ENCODE peak calls at places on chromosomes 7 and 10, in eight cellular contexts. R is K562, D is GM12878, H is A549, U is HepG2, C is HCT116, N is Panc1, P is SK-N-SH. I is an unnamed sample. For H3K4me1, the result is how much of the 10 kb centered on the place peaks cover.

GRCh38 chr7:140696024-140696678 is 357 bp upstream of the NDUFB2 start:
- DNase-seq in U (peak), H (no peak), N (no peak), C (peak), D (no peak), R (peak), P (peak), I (peak)

GRCh38 chr7:22849158-22849557 is 26.5 kb upstream of the TOMM7 start:
- DNase-seq in P (no peak), U (no peak), R (no peak), C (no peak), D (no peak), N (no peak), H (no peak), I (no peak)

GRCh38 chr10:91335147-91335546 is 75.0 kb upstream of the HECTD2 start:
- DNase-seq in D (no peak), C (peak), U (no peak), N (no peak), P (no peak), R (no peak), H (peak), I (peak)

GRCh38 chr10:76509501-76509900 is 1078.1 kb downstream of the LRMDA start:
- DNase-seq in C (no peak), P (no peak), D (no peak), U (no peak), R (no peak), N (no peak), H (no peak), I (peak)

GRCh38 chr7:22810843-22811242 is 11.8 kb downstream of the TOMM7 start:
- DNase-seq in R (no peak), C (no peak), H (no peak), U (no peak), N (no peak), P (no peak), D (no peak), I (peak)

GRCh38 chr7:117645456-117646181 is 165.8 kb downstream of the CFTR start:
- DNase-seq in R (no peak), U (no peak), C (no peak), P (no peak), D (no peak), N (no peak), H (peak), I (no peak)

GRCh38 chr10:129063212-129063611 is 403.8 kb upstream of the MGMT start:
- DNase-seq in U (no peak), H (no peak), C (no peak), N (no peak), R (no peak), D (no peak), P (no peak), I (no peak)

GRCh38 chr10:94038024-94038423 is 44.3 kb downstream of the PLCE1 start:
- DNase-seq in U (no peak), P (no peak), C (no peak), R (no peak), N (no peak), H (peak), D (no peak), I (peak)

GRCh38 chr10:17257466-17258321 is 29.7 kb downstream of the VIM start:
- DNase-seq in U (peak), H (peak), P (peak), R (peak), N (no peak), D (peak), C (peak), I (peak)

GRCh38 chr7:65251851-65252620 is 121.6 kb upstream of the ZNF92 start:
- DNase-seq in C (peak), U (peak), H (peak), N (no peak), R (peak), P (peak), D (peak), I (peak)

GRCh38 chr10:77084431-77085144 is 553.0 kb downstream of the KCNMA1 start:
- DNase-seq in U (no peak), H (no peak), N (no peak), P (no peak), D (no peak), R (no peak), C (no peak), I (no peak)

GRCh38 chr7:100556541-100556940 is 17.2 kb downstream of the SAP25 start:
- DNase-seq in D (no peak), U (no peak), C (no peak), H (no peak), P (no peak), R (no peak), N (no peak), I (no peak)

GRCh38 chr7:420142-421055 is 99.2 kb downstream of the PDGFA start:
- DNase-seq in U (no peak), D (no peak), P (no peak), N (no peak), R (no peak), H (no peak), C (no peak), I (no peak)

GRCh38 chr7:99393363-99394187 is 14.8 kb downstream of the PDAP1 start:
- DNase-seq in U (no peak), R (peak), P (peak), D (no peak), H (no peak), N (no peak), C (no peak), I (peak)

GRCh38 chr10:13961096-13961495 is 369.6 kb downstream of the FRMD4A start:
- DNase-seq in D (no peak), R (no peak), C (no peak), P (no peak), H (no peak), N (no peak), U (no peak), I (no peak)

GRCh38 chr10:13701157-13701919 is 114.6 kb downstream of the PRPF18 start:
- DNase-seq in P (no peak), R (no peak), D (no peak), H (no peak), U (no peak), N (no peak), C (no peak), I (no peak)

GRCh38 chr7:113912881-113913280 is 5.9 kb downstream of the PPP1R3A start:
- DNase-seq in U (no peak), D (no peak), H (no peak), R (no peak), P (no peak), N (no peak), C (no peak), I (no peak)

GRCh38 chr10:52779541-52780390 is 7.2 kb upstream of the MBL2 start:
- DNase-seq in C (peak), D (no peak), N (peak), R (peak), P (peak), U (peak), H (peak), I (peak)

GRCh38 chr7:73520673-73521635 is 1.1 kb downstream of the BAZ1B start:
- DNase-seq in N (no peak), P (peak), U (no peak), R (no peak), D (no peak), C (no peak), H (peak), I (peak)

GRCh38 chr10:71234017-71234894 is 21.9 kb downstream of the UNC5B start:
- DNase-seq in U (no peak), P (no peak), R (no peak), D (no peak), N (no peak), C (no peak), H (no peak), I (no peak)

GRCh38 chr10:97759981-97760345 is 11.8 kb downstream of the SFRP5 start:
- DNase-seq in D (no peak), C (no peak), H (no peak), R (no peak), P (no peak), N (no peak), U (no peak), I (no peak)

GRCh38 chr7:102985176-102985783 is 72.5 kb downstream of the LRRC17 start:
- DNase-seq in U (no peak), N (no peak), D (no peak), H (no peak), R (no peak), C (no peak), P (no peak), I (no peak)

GRCh38 chr7:3588341-3588740 is 287.3 kb downstream of the SDK1 start:
- DNase-seq in N (no peak), D (no peak), C (no peak), H (no peak), R (no peak), U (no peak), P (no peak), I (no peak)

GRCh38 chr7:151705744-151706567 is 171.0 kb downstream of the PRKAG2 start:
- DNase-seq in C (peak), P (peak), R (peak), D (no peak), H (peak), U (peak), N (no peak), I (peak)

GRCh38 chr10:58023341-58024073 is 244.2 kb downstream of the IPMK start:
- DNase-seq in N (peak), P (no peak), D (no peak), H (peak), R (no peak), C (no peak), U (peak), I (no peak)

GRCh38 chr10:129741978-129742741 is 221.9 kb downstream of the EBF3 start:
- DNase-seq in P (no peak), C (no peak), H (no peak), N (no peak), R (no peak), D (no peak), U (no peak), I (no peak)

GRCh38 chr7:30645661-30646060 is 36.6 kb downstream of the CRHR2 start:
- DNase-seq in C (no peak), R (no peak), P (no peak), U (no peak), N (no peak), H (no peak), D (no peak), I (no peak)

GRCh38 chr10:6110136-6110535 is 21.3 kb downstream of the RBM17 start:
- DNase-seq in R (no peak), N (no peak), U (no peak), H (no peak), P (no peak), C (no peak), D (no peak), I (no peak)

GRCh38 chr10:6878067-6878412 is 298.0 kb upstream of the PRKCQ start:
- DNase-seq in P (no peak), U (no peak), C (no peak), N (no peak), R (no peak), H (peak), D (no peak), I (peak)

GRCh38 chr10:17793041-17793440 is 16.1 kb upstream of the MRC1 start:
- DNase-seq in U (no peak), D (no peak), N (no peak), R (no peak), P (no peak), C (no peak), H (no peak), I (no peak)

GRCh38 chr10:92702301-92702916 is 12.7 kb downstream of the HHEX start:
- DNase-seq in H (no peak), N (no peak), C (no peak), D (no peak), R (no peak), U (no peak), P (no peak), I (no peak)

GRCh38 chr10:102450374-102451104 is 804 bp downstream of the C10orf95 start:
- DNase-seq in R (peak), N (no peak), P (peak), D (peak), U (peak), C (peak), H (peak), I (peak)

GRCh38 chr10:62377966-62378365 is 3.8 kb downstream of the ZNF365 start:
- DNase-seq in U (no peak), D (no peak), H (no peak), C (no peak), R (no peak), N (no peak), P (no peak), I (no peak)

GRCh38 chr10:8331896-8332729 is 277.6 kb downstream of the GATA3 start:
- DNase-seq in H (peak), C (no peak), N (peak), U (no peak), D (no peak), R (no peak), P (peak), I (peak)

GRCh38 chr7:3029138-3029537 is 14.5 kb downstream of the CARD11 start:
- DNase-seq in C (no peak), U (no peak), P (no peak), H (no peak), R (no peak), D (no peak), N (no peak), I (peak)

GRCh38 chr7:144508702-144509101 is 105.2 kb upstream of the NOBOX start:
- DNase-seq in H (no peak), R (no peak), N (no peak), P (no peak), C (no peak), D (peak), U (no peak), I (no peak)

DNA sequence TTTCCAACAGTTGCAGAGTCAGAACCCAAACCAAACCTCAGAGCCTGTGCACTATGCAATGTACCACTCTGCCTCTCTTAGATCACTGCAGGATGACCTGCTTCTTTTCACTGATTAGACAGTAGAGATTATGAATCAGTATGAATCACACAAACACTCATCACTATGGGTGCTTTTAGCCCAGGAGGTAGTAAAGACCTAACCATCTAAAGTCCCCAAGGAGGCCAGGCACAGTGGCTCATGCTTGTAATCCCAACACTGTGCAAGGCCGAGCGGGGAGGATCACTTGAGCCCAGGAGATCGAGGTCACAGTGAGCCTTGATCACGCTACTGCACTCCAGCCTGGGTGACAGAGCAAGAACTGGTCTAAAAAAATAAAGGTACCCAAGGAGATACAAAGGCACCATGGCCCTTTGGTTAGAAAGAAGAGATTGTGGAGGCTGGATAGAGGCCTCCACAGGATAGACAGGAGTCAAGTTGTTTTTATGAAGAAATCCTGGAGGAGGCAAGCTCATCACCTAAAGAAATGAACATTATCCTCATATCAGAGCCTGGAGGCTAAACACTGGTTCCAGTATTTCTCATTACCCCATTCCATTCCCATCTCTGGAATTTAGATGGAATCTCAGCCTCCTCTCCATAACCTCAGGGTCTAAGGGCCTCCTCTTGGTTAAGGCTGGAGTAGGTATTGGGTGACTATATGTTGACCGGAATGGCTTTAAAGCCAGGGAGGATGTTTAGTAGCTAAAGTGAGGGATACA is 12.9 kb downstream of the SEC31B start:
- DNase-seq in R (no peak), P (no peak), H (peak), U (no peak), C (no peak), N (no peak), D (no peak), I (no peak)
- H3K4me1 ChIP-seq in R (under half), P (under half), H (under half), U (under half), C (under half), N (under half), D (under half), I (under half)

DNA sequence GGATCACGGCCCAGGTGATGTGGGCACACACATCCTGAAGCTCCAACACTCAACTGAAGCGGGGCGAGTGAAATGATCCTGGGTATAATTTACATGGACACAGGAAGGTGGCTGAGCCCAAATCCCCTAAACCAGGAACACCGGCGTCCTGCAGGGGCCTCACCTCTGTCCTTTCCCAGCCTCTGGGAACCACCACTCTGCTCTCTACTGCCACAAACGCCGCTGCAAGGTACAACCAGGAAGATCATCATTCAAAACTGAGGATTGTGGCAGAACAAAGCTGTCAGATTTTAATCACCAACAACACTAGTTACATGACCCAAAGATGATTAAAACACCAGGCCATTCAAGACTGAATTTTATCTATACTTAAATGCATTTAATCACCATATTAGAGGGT is 104.0 kb downstream of the DIP2C start:
- DNase-seq in H (no peak), D (no peak), U (no peak), C (no peak), P (no peak), N (no peak), R (peak), I (peak)
- TF ChIP-seq REST in H (no peak), D (no peak), U (no peak), C (no peak), P (no peak), N (no peak), R (no peak), I (no peak)

GRCh38 chr7:32047801-32048200 is 22.4 kb downstream of the PDE1C start:
- DNase-seq in U (peak), N (no peak), R (no peak), C (no peak), H (peak), D (no peak), P (no peak), I (no peak)

GRCh38 chr7:32044739-32045138 is 25.5 kb downstream of the PDE1C start:
- DNase-seq in H (no peak), P (no peak), D (no peak), C (no peak), N (no peak), U (no peak), R (no peak), I (peak)

GRCh38 chr7:32048970-32049369 is 21.2 kb downstream of the PDE1C start:
- DNase-seq in N (no peak), P (no peak), D (peak), U (no peak), R (no peak), H (no peak), C (no peak), I (no peak)

GRCh38 chr7:32045228-32045627 is 25.0 kb downstream of the PDE1C start:
- DNase-seq in H (peak), C (no peak), N (no peak), U (no peak), P (no peak), R (no peak), D (no peak), I (no peak)

DNA sequence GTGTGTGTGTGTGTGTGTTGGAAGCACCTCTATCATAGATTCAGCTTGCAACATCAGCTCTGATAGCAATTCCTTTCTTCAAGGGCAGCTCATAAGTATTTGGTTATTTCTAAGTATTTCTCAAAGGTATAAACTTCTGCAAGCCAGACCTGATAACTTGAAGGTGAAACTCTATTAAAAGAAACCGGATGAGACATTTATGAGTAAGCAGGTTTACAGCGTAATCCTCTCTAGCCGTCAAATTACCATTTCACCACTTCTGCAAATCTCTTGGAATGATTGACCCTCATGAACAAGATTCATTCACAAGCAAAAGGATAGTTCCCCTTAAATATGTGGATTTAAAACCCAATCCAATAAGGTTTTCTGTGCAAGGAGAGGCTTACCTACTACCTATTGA is 23.1 kb downstream of the PDE1C start:
- DNase-seq in R (no peak), C (no peak), P (no peak), D (peak), H (peak), N (no peak), U (no peak), I (no peak)
- H3K4me1 ChIP-seq in R (under half), C (under half), P (under half), D (under half), H (half or more), N (under half), U (under half), I (under half)

GRCh38 chr7:123768493-123768892 is 19.7 kb upstream of the WASL start:
- DNase-seq in U (no peak), N (no peak), H (no peak), D (no peak), P (no peak), R (no peak), C (no peak), I (no peak)
- TF ChIP-seq REST in U (no peak), N (no peak), H (no peak), D (no peak), P (no peak), R (no peak), C (no peak), I (no peak)

GRCh38 chr7:27134392-27134791 is 3.8 kb upstream of the HOXA4 start:
- DNase-seq in R (no peak), N (no peak), C (no peak), H (no peak), U (peak), P (no peak), D (peak), I (no peak)
- H3K4me1 ChIP-seq in R (under half), N (half or more), C (under half), H (half or more), U (half or more), P (under half), D (under half), I (under half)

DNA sequence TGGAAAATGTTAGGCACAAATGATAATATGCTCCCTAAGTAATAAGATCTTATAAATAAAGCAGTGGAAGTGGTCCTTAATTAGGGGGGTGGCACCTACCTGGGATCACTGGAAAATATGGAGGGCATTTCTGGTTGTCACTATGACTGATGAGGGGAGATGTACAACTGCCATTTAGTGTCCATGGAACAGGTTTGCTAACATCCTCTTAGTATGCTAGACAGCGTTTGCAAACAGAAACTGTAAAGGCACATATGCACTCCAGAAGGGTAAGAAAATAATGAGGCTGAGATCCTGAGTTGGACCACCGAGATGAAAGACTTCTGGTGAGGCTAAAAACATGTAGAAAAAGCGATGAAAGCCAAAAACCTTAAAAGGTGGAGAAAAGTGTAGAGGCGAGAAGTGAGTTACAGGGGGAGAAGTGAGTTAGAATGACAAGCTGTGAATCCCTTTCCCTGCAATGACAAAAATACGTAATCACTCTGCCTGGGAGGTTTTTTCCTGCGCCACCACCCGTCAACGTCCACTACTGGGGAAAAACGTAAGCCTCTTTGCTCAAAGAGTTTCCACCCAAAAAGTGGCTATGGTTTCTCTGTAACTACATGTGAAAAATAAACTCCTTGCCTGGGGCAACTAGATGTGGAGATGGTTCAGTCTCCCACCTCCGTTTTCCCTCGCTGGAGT is 769 bp downstream of the KRIT1 start:
- DNase-seq in R (no peak), C (no peak), N (no peak), P (no peak), D (no peak), H (no peak), U (no peak), I (no peak)
- TF ChIP-seq REST in R (no peak), C (no peak), N (no peak), P (no peak), D (no peak), H (no peak), U (no peak), I (no peak)

I was measured in GM23338.